ENCODE peak calls at places on chromosomes 3 and 15, in eight cellular contexts. O is CD8-positive, alpha-beta memory T cell; E is NCI-H446; X is cardiac fibroblast; H is NCI-H1092; F is T-helper 1 cell; V is kidney; Z is GF-D8. P is an unnamed sample.

GRCh38 chr3:188320757-188321156 is 166.8 kb downstream of the LPP start:
- DNase-seq in V (no peak), H (no peak), O (no peak), Z (no peak), F (no peak), X (peak), E (no peak), P (no peak)

GRCh38 chr3:70870576-70870975 is 558.1 kb upstream of the MDFIC2 start:
- DNase-seq in V (no peak), H (no peak), O (no peak), E (no peak), Z (no peak), X (no peak), F (no peak), P (no peak)

GRCh38 chr3:13235079-13235478 is 161.8 kb upstream of the IQSEC1 start:
- DNase-seq in E (no peak), X (no peak), V (peak), H (no peak), F (peak), Z (no peak), O (no peak), P (no peak)

GRCh38 chr3:184275302-184275701 is 520 bp upstream of the ECE2 start:
- DNase-seq in H (no peak), E (no peak), F (no peak), X (no peak), Z (no peak), O (no peak), V (no peak), P (no peak)

GRCh38 chr3:194808709-194809108 is 123.0 kb downstream of the FAM43A start:
- DNase-seq in O (no peak), H (no peak), F (no peak), E (no peak), Z (no peak), V (no peak), X (peak), P (no peak)

GRCh38 chr3:46705751-46706572 is 4.8 kb downstream of the TMIE start:
- DNase-seq in O (peak), E (no peak), H (no peak), Z (no peak), V (peak), X (peak), F (no peak), P (no peak)

GRCh38 chr3:123870033-123870432 is 14.1 kb downstream of the MYLK start:
- DNase-seq in V (no peak), F (peak), X (peak), O (no peak), H (no peak), Z (no peak), E (no peak), P (no peak)

GRCh38 chr3:177051419-177051818 is 145.9 kb downstream of the TBL1XR1 start:
- DNase-seq in E (no peak), H (no peak), X (peak), V (no peak), F (no peak), Z (no peak), O (no peak), P (no peak)

GRCh38 chr15:37093480-37094410 is 6.6 kb downstream of the MEIS2 start:
- DNase-seq in X (peak), E (no peak), V (no peak), Z (no peak), F (no peak), O (no peak), H (no peak), P (peak)

GRCh38 chr3:48858709-48859108 is 11.0 kb upstream of the PRKAR2A start:
- DNase-seq in H (no peak), F (no peak), V (no peak), X (no peak), O (no peak), E (no peak), Z (no peak), P (no peak)

GRCh38 chr15:29731865-29732264 is 90.4 kb downstream of the TJP1 start:
- DNase-seq in V (no peak), H (no peak), Z (no peak), F (no peak), E (no peak), O (no peak), X (peak), P (no peak)

GRCh38 chr3:66104535-66104934 is 65.8 kb upstream of the MAGI1 start:
- DNase-seq in X (peak), E (no peak), O (no peak), Z (no peak), F (no peak), H (no peak), V (no peak), P (no peak)